ENCODE peak calls at places on chromosomes 13 and 19, in four cellular contexts. F, E, R and J are unnamed samples.

GRCh38 chr13:74037762-74038161 is 96.4 kb downstream of the KLF12 start:
- DNase-seq in F (no peak), E (no peak), R (no peak), J (no peak)

GRCh38 chr19:40223135-40223822 is 3.2 kb downstream of the CCNP start:
- DNase-seq in F (no peak), E (no peak), R (no peak), J (no peak)

GRCh38 chr19:6056801-6057650 is 53.3 kb downstream of the RFX2 start:
- DNase-seq in F (peak), E (peak), R (no peak), J (no peak)

GRCh38 chr13:90868321-90868920 is 479.1 kb upstream of the MIR17HG start:
- DNase-seq in F (peak), E (peak), R (no peak), J (no peak)

GRCh38 chr13:112056739-112057433 is 10.1 kb upstream of the SOX1 start:
- DNase-seq in F (no peak), E (no peak), R (no peak), J (peak)

GRCh38 chr13:97307882-97308624 is 85.9 kb downstream of the MBNL2 start:
- DNase-seq in F (peak), E (peak), R (no peak), J (no peak)

GRCh38 chr19:38852231-38853044 is 2.7 kb upstream of the HNRNPL start:
- DNase-seq in F (peak), E (peak), R (no peak), J (peak)

GRCh38 chr13:76048675-76049396 is 412.7 kb downstream of the LMO7 start:
- DNase-seq in F (no peak), E (no peak), R (no peak), J (no peak)

GRCh38 chr13:30978981-30979956 is 46.8 kb downstream of the TEX26 start:
- DNase-seq in F (peak), E (no peak), R (no peak), J (no peak)

GRCh38 chr13:48827709-48828108 is 148.0 kb upstream of the FNDC3A start:
- DNase-seq in F (no peak), E (no peak), R (no peak), J (no peak)

GRCh38 chr13:50512602-50513527 is 330.6 kb downstream of the DLEU7 start:
- DNase-seq in F (no peak), E (peak), R (peak), J (peak)

GRCh38 chr19:10553943-10554381 is 10.3 kb downstream of the ATG4D start:
- DNase-seq in F (no peak), E (no peak), R (no peak), J (peak)

GRCh38 chr13:97743946-97744345 is 209.5 kb upstream of the IPO5 start:
- DNase-seq in F (no peak), E (no peak), R (no peak), J (no peak)

GRCh38 chr19:9785367-9786331 is 17.1 kb upstream of the ZNF846 start:
- DNase-seq in F (peak), E (peak), R (peak), J (peak)

GRCh38 chr19:45276284-45276687 is 25.2 kb downstream of the MARK4 start:
- DNase-seq in F (no peak), E (peak), R (no peak), J (no peak)

GRCh38 chr19:17450264-17451075 is 2.0 kb upstream of the TMEM221 start:
- DNase-seq in F (peak), E (no peak), R (no peak), J (no peak)

GRCh38 chr19:10464456-10464855 is 38.7 kb downstream of the KEAP1 start:
- DNase-seq in F (no peak), E (no peak), R (no peak), J (no peak)

GRCh38 chr19:7292352-7292949 is 1.8 kb downstream of the INSR start:
- DNase-seq in F (no peak), E (no peak), R (no peak), J (no peak)

GRCh38 chr19:50266896-50267295 is 62.3 kb downstream of the KCNC3 start:
- DNase-seq in F (no peak), E (no peak), R (no peak), J (no peak)

GRCh38 chr19:55447421-55448174 is 4.5 kb upstream of the SHISA7 start:
- DNase-seq in F (peak), E (peak), R (no peak), J (no peak)

GRCh38 chr13:22926176-22927007 is 254.4 kb upstream of the SGCG start:
- DNase-seq in F (no peak), E (no peak), R (no peak), J (peak)

GRCh38 chr13:65336106-65336603 is 1894.0 kb downstream of the PCDH9 start:
- DNase-seq in F (no peak), E (no peak), R (no peak), J (no peak)

GRCh38 chr19:51587264-51588191 is 16.4 kb downstream of the ZNF175 start:
- DNase-seq in F (no peak), E (no peak), R (no peak), J (no peak)

GRCh38 chr13:36297259-36297599 is 385 bp downstream of the CCDC169 start:
- DNase-seq in F (peak), E (peak), R (no peak), J (no peak)

GRCh38 chr13:27133889-27134288 is 37.7 kb downstream of the USP12 start:
- DNase-seq in F (no peak), E (no peak), R (no peak), J (no peak)

GRCh38 chr19:15390814-15391213 is 11.2 kb upstream of the AKAP8 start:
- DNase-seq in F (no peak), E (no peak), R (no peak), J (no peak)

GRCh38 chr19:15195381-15195964 is 5.3 kb downstream of the NOTCH3 start:
- DNase-seq in F (no peak), E (peak), R (no peak), J (no peak)

GRCh38 chr13:52845334-52845761 is 3.1 kb downstream of the PCDH8 start:
- DNase-seq in F (no peak), E (no peak), R (no peak), J (no peak)

GRCh38 chr19:1252818-1253513 is 4.6 kb downstream of the MIDN start:
- DNase-seq in F (peak), E (peak), R (peak), J (peak)

GRCh38 chr19:43464089-43464775 is 1.2 kb downstream of the LYPD3 start:
- DNase-seq in F (no peak), E (no peak), R (peak), J (peak)

GRCh38 chr19:51327066-51327985 is 14.6 kb downstream of the VSIG10L start:
- DNase-seq in F (peak), E (peak), R (no peak), J (peak)

GRCh38 chr19:51564791-51565190 is 6.3 kb upstream of the ZNF175 start:
- DNase-seq in F (no peak), E (no peak), R (no peak), J (no peak)

GRCh38 chr13:48258002-48258401 is 25.0 kb downstream of the ITM2B start:
- DNase-seq in F (peak), E (no peak), R (no peak), J (no peak)

DNA sequence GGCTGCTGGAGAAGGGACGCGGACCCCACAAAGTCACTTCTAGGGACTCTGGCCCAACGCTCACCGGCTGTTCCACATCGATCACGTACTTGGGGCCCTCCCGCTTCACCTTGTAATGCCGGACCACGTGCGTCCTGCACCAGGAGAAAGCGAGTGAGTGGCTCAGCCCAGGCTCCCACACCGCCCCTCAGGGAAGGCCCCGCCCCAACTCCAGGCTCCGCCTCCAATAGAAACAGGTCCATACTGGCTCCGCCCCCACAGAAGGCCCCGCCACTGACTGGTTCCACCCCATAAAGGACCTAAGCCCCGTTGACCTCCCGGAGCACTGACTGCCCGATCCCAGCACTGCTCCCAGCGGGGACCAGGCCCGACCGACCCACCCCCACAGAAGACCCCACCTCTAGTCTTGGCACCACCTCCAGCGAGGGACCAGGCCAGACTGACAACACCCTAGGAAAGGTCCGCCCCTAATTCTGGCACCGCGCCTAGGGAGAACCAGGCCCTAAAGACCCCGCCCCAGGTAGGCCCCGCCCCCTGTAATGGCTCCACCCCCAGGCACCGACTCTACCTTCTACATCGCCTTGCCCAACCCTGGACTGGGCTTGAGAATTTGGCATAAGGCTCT is 11.3 kb downstream of the STAP2 start:
- DNase-seq in F (peak), E (peak), R (peak), J (peak)
- TF ChIP-seq POLR2A in F (no peak), E (no peak), R (no peak), J (no peak)

DNA sequence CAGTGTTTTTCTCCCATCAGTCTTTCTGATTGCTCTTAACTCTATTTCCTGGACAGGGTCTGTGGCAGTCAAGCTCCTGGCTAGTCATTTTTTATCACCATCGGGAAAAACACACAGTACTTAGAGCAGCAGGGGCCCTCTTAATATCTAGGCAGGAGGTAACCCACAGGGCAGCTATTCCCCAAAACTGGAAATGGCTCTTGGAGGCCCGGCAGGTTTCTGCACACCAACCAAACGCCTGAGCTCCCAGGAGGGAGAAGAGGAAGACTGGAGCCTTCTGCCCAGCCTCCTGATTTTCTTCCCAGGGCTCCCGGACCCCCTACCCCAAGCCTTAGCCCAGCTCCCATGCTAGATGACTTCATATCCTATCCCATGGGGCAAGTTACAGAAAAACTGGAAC is 49.3 kb upstream of the VSTM2B start:
- DNase-seq in F (no peak), E (no peak), R (no peak), J (no peak)
- H3K27ac ChIP-seq in F (no peak), E (no peak), R (no peak), J (no peak)

GRCh38 chr19:13839193-13839937 is 37.6 kb upstream of the NANOS3 start:
- DNase-seq in F (peak), E (peak), R (no peak), J (peak)
- TF ChIP-seq POLR2A in F (no peak), E (peak), R (peak), J (no peak)

GRCh38 chr19:53518716-53519115 is 19.2 kb upstream of the ZNF331 start:
- DNase-seq in F (no peak), E (no peak), R (no peak), J (no peak)

GRCh38 chr19:53520163-53520546 is 17.8 kb upstream of the ZNF331 start:
- DNase-seq in F (no peak), E (no peak), R (no peak), J (no peak)

GRCh38 chr19:53519431-53519830 is 18.5 kb upstream of the ZNF331 start:
- DNase-seq in F (no peak), E (no peak), R (no peak), J (no peak)

GRCh38 chr19:53521373-53522202 is 16.4 kb upstream of the ZNF331 start:
- DNase-seq in F (no peak), E (no peak), R (no peak), J (no peak)

DNA sequence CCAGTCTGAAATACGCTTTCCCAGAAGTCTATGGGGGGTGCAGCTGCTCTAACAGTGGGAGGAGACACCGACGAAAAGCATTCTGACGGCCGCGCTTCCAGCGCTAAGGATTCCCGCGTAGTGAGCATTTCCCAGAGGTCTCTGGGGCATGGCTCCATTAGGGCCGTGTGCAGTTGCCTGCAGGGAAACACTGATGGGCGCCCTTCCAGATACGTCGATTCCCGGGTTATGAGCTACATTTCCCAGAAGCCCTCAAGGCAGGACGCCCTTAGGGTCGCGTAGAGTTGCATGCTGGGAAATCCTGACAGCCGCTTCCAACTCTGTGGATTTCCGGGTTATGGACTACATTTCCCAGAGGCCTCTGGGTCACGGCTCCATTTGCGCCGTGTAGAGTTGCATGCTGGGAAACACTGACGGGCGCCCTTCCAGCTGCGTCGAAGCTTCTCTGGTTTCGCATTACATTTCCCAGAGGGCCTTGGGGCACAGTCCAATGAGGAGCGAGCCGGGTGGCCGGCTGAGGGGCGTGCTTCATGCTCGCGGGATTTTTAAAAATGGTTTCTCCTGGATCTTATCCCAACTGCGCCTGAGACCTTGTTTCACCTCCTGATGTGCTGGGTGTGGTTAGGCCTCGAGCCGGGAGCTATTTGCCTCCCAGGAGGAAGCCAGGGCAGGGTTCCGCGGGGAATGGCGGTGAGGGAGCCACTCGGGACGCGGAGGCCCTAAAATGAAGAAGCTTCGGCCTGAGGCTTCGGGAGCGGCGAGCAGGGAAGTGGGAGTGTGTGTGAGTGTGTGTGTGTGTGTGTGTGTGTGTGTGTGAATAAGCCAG is 17.2 kb upstream of the ZNF331 start:
- DNase-seq in F (peak), E (peak), R (peak), J (peak)
- H3K27ac ChIP-seq in F (peak), E (peak), R (peak), J (peak)

DNA sequence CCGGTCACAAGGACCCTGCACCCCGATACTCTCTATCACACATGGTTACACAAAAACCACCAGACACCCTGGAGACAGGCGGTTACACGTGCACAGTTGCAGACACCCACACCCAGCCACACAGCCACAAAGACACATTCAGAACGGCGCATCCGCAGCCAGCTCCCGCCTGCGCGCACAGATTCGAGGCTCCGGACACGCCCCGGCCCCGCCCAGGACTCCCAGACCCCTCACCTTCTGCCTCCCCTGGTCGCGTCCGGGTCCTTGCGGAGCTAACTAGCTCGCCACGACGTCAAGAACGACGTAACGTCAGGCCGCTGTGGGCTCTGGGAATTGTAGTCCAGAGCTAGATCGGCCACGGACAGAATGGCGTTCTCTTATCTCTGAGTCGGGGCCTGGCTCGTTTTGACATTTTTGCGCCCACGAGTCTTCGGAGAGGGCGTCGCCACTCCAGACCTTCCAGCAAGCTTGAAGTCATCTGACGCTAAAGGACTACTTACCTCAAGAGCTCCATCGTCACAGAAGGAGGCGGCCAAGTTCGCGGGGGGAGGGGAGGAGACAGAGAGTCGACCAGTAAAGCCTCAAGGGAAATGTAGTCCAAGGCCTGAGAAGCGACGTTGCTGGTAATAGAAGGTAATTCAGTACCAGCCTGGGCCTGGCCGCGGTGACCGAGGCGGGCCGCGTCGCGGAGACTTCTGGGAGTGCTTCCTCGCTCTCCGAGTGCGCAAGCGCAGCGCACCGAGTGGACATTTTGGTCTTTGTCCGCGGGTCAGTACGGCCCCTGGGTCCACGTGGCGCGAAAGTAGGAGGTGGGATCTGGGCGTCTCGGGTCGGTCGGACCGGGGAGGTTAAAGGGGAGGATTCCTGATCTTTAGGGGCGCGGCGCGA is at the start of the genes ZNF146 and ZNF565:
- DNase-seq in F (peak), E (peak), R (peak), J (peak)
- TF ChIP-seq POLR2A in F (peak), E (peak), R (peak), J (no peak)